ENCODE peak calls at places on chromosomes 5 and 9, in five cellular contexts. N is stomach, Z is right lobe of liver, G is gastrocnemius medialis, M is prostate gland. H is an unnamed sample. For H3K4me1, the result is how much of the 10 kb centered on the place peaks cover.

GRCh38 chr5:53130206-53130605 is 20.6 kb upstream of the MOCS2 start:
- DNase-seq in Z (no peak), N (no peak), G (no peak), M (no peak), H (no peak)

GRCh38 chr9:111839981-111840380 is 45.2 kb upstream of the SHOC1 start:
- DNase-seq in N (no peak), Z (no peak), M (no peak), G (no peak), H (no peak)

GRCh38 chr9:89278551-89278950 is 32.4 kb upstream of the CKS2 start:
- DNase-seq in N (no peak), Z (no peak), M (no peak), G (no peak), H (no peak)

GRCh38 chr9:5095795-5096194 is 89.6 kb downstream of the INSL6 start:
- DNase-seq in Z (no peak), N (no peak), G (no peak), M (no peak), H (no peak)

GRCh38 chr9:83355729-83356128 is 182.5 kb downstream of the FRMD3 start:
- DNase-seq in M (no peak), Z (no peak), G (no peak), N (no peak), H (no peak)

GRCh38 chr9:116837038-116837998 is 150.2 kb downstream of the TRIM32 start:
- DNase-seq in N (no peak), M (peak), G (no peak), Z (no peak), H (no peak)

GRCh38 chr5:93800988-93801811 is 59.8 kb upstream of the POU5F2 start:
- DNase-seq in Z (no peak), G (no peak), N (no peak), M (peak), H (no peak)

GRCh38 chr5:121969660-121970295 is 8.0 kb downstream of the SRFBP1 start:
- DNase-seq in M (no peak), Z (no peak), G (no peak), N (no peak), H (no peak)

GRCh38 chr9:135484460-135485277 is 5.1 kb downstream of the PPP1R26 start:
- DNase-seq in M (no peak), N (no peak), Z (no peak), G (no peak), H (no peak)

GRCh38 chr9:138038244-138038671 is 160.7 kb downstream of the CACNA1B start:
- DNase-seq in Z (peak), G (no peak), M (no peak), N (peak), H (no peak)

GRCh38 chr5:31731016-31731415 is 92.1 kb downstream of the PDZD2 start:
- DNase-seq in G (no peak), N (no peak), M (no peak), Z (no peak), H (no peak)

GRCh38 chr5:119347574-119347973 is 8.2 kb upstream of the TNFAIP8 start:
- DNase-seq in G (no peak), N (no peak), Z (no peak), M (no peak), H (no peak)

GRCh38 chr9:133828338-133828997 is 90.3 kb upstream of the SARDH start:
- DNase-seq in G (no peak), M (no peak), N (no peak), Z (no peak), H (no peak)
- H3K4me1 ChIP-seq in G (under half), M (under half), N (under half), Z (under half), H (under half)

DNA sequence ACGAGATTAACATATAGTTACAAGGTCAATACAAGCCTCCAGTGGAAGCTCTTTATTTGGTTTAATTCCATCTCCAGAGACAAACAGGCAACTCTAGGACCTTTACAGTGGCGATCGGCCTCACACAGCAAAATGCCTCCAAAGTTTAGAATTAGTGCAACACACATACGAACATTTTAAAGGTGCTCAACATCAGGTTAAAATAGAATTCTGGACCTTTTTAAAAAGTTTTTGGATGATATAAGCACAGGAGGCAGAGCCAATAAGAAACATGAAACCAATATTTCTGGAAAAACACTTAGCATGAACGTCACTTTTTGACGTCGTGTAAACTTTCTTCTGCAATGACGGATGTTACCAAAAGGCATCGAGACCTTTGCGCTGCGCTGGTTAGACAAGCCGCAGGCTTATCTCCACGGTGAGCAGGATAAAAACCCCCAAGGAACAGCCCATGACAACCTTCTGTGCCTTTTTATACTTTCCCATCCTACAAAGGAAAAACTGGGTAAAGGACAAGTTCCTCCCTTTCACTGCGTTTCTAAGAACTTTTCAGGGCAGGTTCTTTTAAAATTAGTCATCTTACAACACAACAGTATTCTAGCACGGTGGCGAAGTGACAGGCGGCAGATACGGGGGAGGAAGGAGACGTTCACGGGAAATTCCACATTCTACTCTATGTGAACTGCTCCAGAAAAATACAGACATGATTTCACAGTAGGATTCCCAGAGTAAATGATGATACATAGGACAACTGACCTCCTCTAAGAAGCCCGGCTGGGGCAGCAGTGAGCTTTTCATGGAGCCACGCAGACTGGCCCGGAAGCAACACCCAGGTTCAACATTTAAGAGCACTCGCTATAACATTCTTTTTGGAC is 52.2 kb downstream of the USP20 start:
- DNase-seq in N (no peak), M (no peak), Z (no peak), G (no peak), H (peak)
- TF ChIP-seq POLR2A in N (no peak), M (no peak), Z (no peak), G (peak), H (no peak)

GRCh38 chr5:114319821-114320220 is 42.0 kb upstream of the KCNN2 start:
- DNase-seq in G (no peak), Z (no peak), M (no peak), N (no peak), H (no peak)

GRCh38 chr5:114317751-114318150 is 44.1 kb upstream of the KCNN2 start:
- DNase-seq in Z (no peak), G (no peak), N (no peak), M (no peak), H (no peak)

GRCh38 chr5:114314061-114314460 is 47.8 kb upstream of the KCNN2 start:
- DNase-seq in Z (no peak), M (no peak), N (no peak), G (no peak), H (no peak)

GRCh38 chr5:114319236-114319635 is 42.6 kb upstream of the KCNN2 start:
- DNase-seq in Z (no peak), N (no peak), G (no peak), M (no peak), H (no peak)

GRCh38 chr5:114316167-114316566 is 45.7 kb upstream of the KCNN2 start:
- DNase-seq in M (no peak), Z (no peak), G (no peak), N (no peak), H (no peak)
- TF ChIP-seq CTCF in M (no peak), Z (no peak), G (no peak), N (no peak), H (peak)

GRCh38 chr9:121560921-121561320 is 61.3 kb upstream of the GGTA1 start:
- DNase-seq in M (no peak), G (no peak), Z (no peak), N (no peak), H (no peak)
- H3K4me1 ChIP-seq in M (under half), G (under half), Z (under half), N (under half), H (under half)

DNA sequence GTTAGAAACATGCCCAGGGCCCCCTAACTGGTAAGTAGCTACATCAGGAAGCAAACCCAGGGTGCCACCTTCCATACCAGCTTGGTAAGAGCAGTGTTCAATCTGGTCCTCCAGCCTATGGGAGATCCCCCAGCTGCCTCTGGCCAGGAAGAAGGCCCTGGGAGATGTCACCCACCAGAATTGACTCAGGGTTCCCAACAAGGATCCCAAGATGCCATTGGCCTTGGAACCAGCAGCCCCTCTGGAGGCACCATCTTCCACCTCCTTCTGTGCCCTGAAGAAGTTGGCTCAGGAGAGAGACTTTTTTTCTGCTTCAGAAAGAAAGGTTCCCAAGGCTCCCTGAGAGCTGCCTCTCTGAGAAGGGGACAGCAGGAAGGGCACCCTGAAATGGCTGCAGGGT is 56.6 kb upstream of the IL17B start:
- DNase-seq in M (no peak), G (no peak), N (no peak), Z (no peak), H (no peak)
- TF ChIP-seq POLR2A in M (no peak), G (no peak), N (no peak), Z (no peak), H (no peak)

DNA sequence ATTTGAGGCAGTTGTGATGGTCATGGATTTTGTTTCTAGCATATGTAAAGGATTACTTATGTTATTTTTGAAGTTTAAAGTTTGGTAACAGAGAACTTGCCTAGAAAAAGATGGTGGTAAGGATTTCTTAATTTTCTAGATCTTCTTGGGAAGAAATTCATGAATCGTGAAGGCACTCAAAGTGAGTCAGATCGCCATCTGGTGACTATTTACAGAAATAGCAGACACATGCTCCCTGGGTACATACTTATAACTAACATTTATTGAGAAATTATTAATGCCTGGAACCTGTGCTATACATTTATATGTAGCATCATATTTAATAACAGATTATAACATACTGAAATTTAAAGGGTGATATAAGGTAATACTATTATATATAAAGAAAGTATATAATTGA is 299.7 kb downstream of the IZUMO3 start:
- DNase-seq in Z (no peak), G (no peak), M (no peak), N (no peak), H (no peak)
- TF ChIP-seq CTCF in Z (peak), G (no peak), M (no peak), N (no peak), H (no peak)

GRCh38 chr9:125757834-125758233 is 10.7 kb downstream of the PBX3 start:
- DNase-seq in Z (no peak), G (no peak), M (no peak), N (no peak), H (no peak)
- H3K4me1 ChIP-seq in Z (under half), G (under half), M (under half), N (under half), H (half or more)